ENCODE peak calls at places on chromosomes 2 and 18, in eight cellular contexts. T is endothelial cell, H is amniotic stem cell, B is NCI-H1092 treated with DMSO at 0.1 percent for 48 hours, M is lower lobe of right lung, W is iris pigment epithelial cell, J is lower leg skin, L is PC-3. A is an unnamed sample.

GRCh38 chr2:127810156-127810636 is 775 bp downstream of the WDR33 start:
- DNase-seq in H (no peak), T (no peak), J (peak), B (peak), W (peak), M (no peak), L (peak), A (no peak)

GRCh38 chr2:94769733-94770132 is 101.5 kb upstream of the TEKT4 start:
- DNase-seq in B (no peak), L (no peak), J (no peak), W (no peak), M (no peak), H (no peak), T (no peak), A (no peak)

GRCh38 chr2:200790185-200790584 is 21.5 kb upstream of the BZW1 start:
- DNase-seq in H (no peak), J (no peak), T (no peak), M (no peak), L (no peak), W (no peak), B (no peak), A (no peak)

GRCh38 chr2:164697688-164698290 is 76.5 kb upstream of the GRB14 start:
- DNase-seq in L (peak), T (no peak), J (no peak), M (no peak), H (no peak), B (peak), W (peak), A (no peak)

GRCh38 chr18:48944634-48945033 is 6.1 kb downstream of the SMAD7 start:
- DNase-seq in W (peak), T (no peak), B (no peak), M (no peak), H (no peak), J (no peak), L (no peak), A (no peak)

GRCh38 chr2:162075689-162076132 is 1.7 kb upstream of the DPP4 start:
- DNase-seq in T (no peak), H (no peak), W (peak), L (no peak), M (no peak), J (no peak), B (no peak), A (no peak)

GRCh38 chr2:53452957-53453748 is 314.5 kb upstream of the CHAC2 start:
- DNase-seq in B (no peak), H (no peak), T (no peak), L (no peak), M (no peak), J (no peak), W (no peak), A (no peak)

GRCh38 chr2:95346738-95347671 is 49.9 kb downstream of the KCNIP3 start:
- DNase-seq in H (no peak), M (no peak), J (peak), B (no peak), W (peak), T (peak), L (peak), A (no peak)

GRCh38 chr2:74550231-74550630 is 3.5 kb downstream of the LOXL3 start:
- DNase-seq in J (peak), T (no peak), W (no peak), H (no peak), M (no peak), L (no peak), B (no peak), A (no peak)

GRCh38 chr2:26582890-26583289 is 58.3 kb downstream of the CIB4 start:
- DNase-seq in M (no peak), B (no peak), L (no peak), T (no peak), H (no peak), J (peak), W (no peak), A (no peak)

GRCh38 chr2:226478121-226478809 is 321.4 kb downstream of the IRS1 start:
- DNase-seq in H (peak), L (peak), T (no peak), B (no peak), M (no peak), W (peak), J (no peak), A (no peak)

GRCh38 chr18:47882641-47883040 is 47.8 kb downstream of the SMAD2 start:
- DNase-seq in M (no peak), T (no peak), H (no peak), W (peak), L (peak), J (no peak), B (no peak), A (no peak)

GRCh38 chr2:37418956-37419355 is 74.5 kb downstream of the QPCT start:
- DNase-seq in W (peak), L (peak), T (no peak), J (no peak), M (no peak), H (no peak), B (no peak), A (no peak)

GRCh38 chr2:150255528-150255927 is 231.9 kb downstream of the RND3 start:
- DNase-seq in M (no peak), B (no peak), T (no peak), H (no peak), W (peak), J (no peak), L (peak), A (no peak)

GRCh38 chr2:219002395-219003266 is 9.4 kb upstream of the CRYBA2 start:
- DNase-seq in M (peak), W (no peak), J (no peak), B (peak), L (peak), H (no peak), T (peak), A (no peak)

GRCh38 chr2:186256540-186256939 is 229.5 kb upstream of the ZC3H15 start:
- DNase-seq in T (no peak), L (peak), M (no peak), W (peak), H (no peak), J (no peak), B (peak), A (no peak)

GRCh38 chr18:33673689-33674088 is 95.7 kb downstream of the ASXL3 start:
- DNase-seq in T (no peak), W (no peak), H (no peak), B (no peak), M (no peak), L (peak), J (no peak), A (no peak)

GRCh38 chr2:112869258-112869842 is 32.8 kb upstream of the IL1B start:
- DNase-seq in J (peak), T (no peak), B (peak), H (peak), W (peak), M (peak), L (peak), A (no peak)

GRCh38 chr2:105344704-105345345 is 7.5 kb downstream of the C2orf49 start:
- DNase-seq in J (no peak), M (no peak), L (peak), T (no peak), H (peak), W (no peak), B (no peak), A (no peak)

GRCh38 chr2:121363632-121364420 is 78.8 kb upstream of the TFCP2L1 start:
- DNase-seq in J (no peak), L (peak), M (no peak), B (no peak), T (no peak), H (no peak), W (peak), A (no peak)

GRCh38 chr18:44474596-44474995 is 206.1 kb upstream of the SETBP1 start:
- DNase-seq in L (no peak), B (no peak), T (no peak), J (no peak), H (no peak), W (no peak), M (no peak), A (no peak)

GRCh38 chr18:51525453-51526225 is 328.2 kb upstream of the MEX3C start:
- DNase-seq in J (no peak), W (no peak), L (no peak), T (no peak), H (no peak), M (no peak), B (no peak), A (no peak)

GRCh38 chr2:204251977-204252376 is 293.3 kb upstream of the PARD3B start:
- DNase-seq in J (no peak), T (no peak), B (no peak), M (no peak), H (no peak), L (no peak), W (no peak), A (no peak)

GRCh38 chr2:147910990-147911473 is 66.2 kb downstream of the ACVR2A start:
- DNase-seq in L (peak), W (peak), J (no peak), M (no peak), T (peak), H (peak), B (peak), A (peak)

GRCh38 chr2:63058742-63059433 is 8.3 kb downstream of the OTX1 start:
- DNase-seq in J (no peak), B (no peak), M (no peak), H (no peak), W (no peak), L (no peak), T (peak), A (no peak)

GRCh38 chr2:43070676-43071491 is 155.5 kb downstream of the ZFP36L2 start:
- DNase-seq in H (no peak), J (peak), T (no peak), B (no peak), W (no peak), L (no peak), M (no peak), A (no peak)

GRCh38 chr2:232839680-232840079 is 30.4 kb upstream of the SNORC start:
- DNase-seq in L (no peak), W (no peak), T (no peak), J (no peak), M (peak), H (no peak), B (no peak), A (no peak)

A was measured in CD8-positive, alpha-beta T cell.